ENCODE peak calls at places on chromosomes 3 and 15, in four cellular contexts. G is T47D; M is stimulated activated CD4-positive, alpha-beta T cell treated with anti-CD3 and anti-CD28 coated beads, Interleukin-2, amount 100 ng/mL, for 48 hours; K is neural crest cell. H is an unnamed sample.

GRCh38 chr3:171255236-171255806 is 204.9 kb downstream of the TNIK start:
- DNase-seq in K (no peak), M (no peak), G (no peak), H (no peak)

GRCh38 chr3:181622365-181622764 is 89.4 kb upstream of the SOX2 start:
- DNase-seq in K (no peak), M (no peak), G (no peak), H (peak)

GRCh38 chr15:62059818-62060115 is 480 bp downstream of the VPS13C start:
- DNase-seq in G (no peak), M (peak), K (peak), H (peak)

GRCh38 chr3:177589921-177590336 is 392.6 kb upstream of the TBL1XR1 start:
- DNase-seq in G (no peak), M (no peak), K (no peak), H (peak)

GRCh38 chr15:95247068-95247984 is 1016.0 kb downstream of the MCTP2 start:
- DNase-seq in M (no peak), K (no peak), G (peak), H (peak)

GRCh38 chr3:102002056-102002455 is 152.7 kb downstream of the NFKBIZ start:
- DNase-seq in G (no peak), M (no peak), K (no peak), H (no peak)

GRCh38 chr15:32683906-32684584 is 33.8 kb upstream of the GREM1 start:
- DNase-seq in G (no peak), M (no peak), K (no peak), H (peak)

GRCh38 chr3:178518660-178519396 is 17.4 kb upstream of the KCNMB2 start:
- DNase-seq in K (no peak), M (no peak), G (no peak), H (no peak)

GRCh38 chr3:129161860-129162271 is 1.0 kb upstream of the ISY1 start:
- DNase-seq in K (no peak), G (no peak), M (no peak), H (no peak)

GRCh38 chr3:63228677-63229076 is 49.4 kb upstream of the SYNPR start:
- DNase-seq in G (peak), K (peak), M (no peak), H (peak)

GRCh38 chr15:75720297-75720696 is 7.6 kb upstream of the CSPG4 start:
- DNase-seq in G (no peak), M (no peak), K (no peak), H (no peak)

GRCh38 chr15:36878745-36879262 is 221.5 kb downstream of the MEIS2 start:
- DNase-seq in K (no peak), G (no peak), M (no peak), H (no peak)

GRCh38 chr3:178709047-178709446 is 172.8 kb downstream of the KCNMB2 start:
- DNase-seq in M (no peak), K (no peak), G (no peak), H (no peak)

GRCh38 chr15:78035319-78035718 is 42.2 kb downstream of the TBC1D2B start:
- DNase-seq in K (no peak), M (no peak), G (no peak), H (peak)

GRCh38 chr3:127573916-127574315 is 16.6 kb downstream of the TPRA1 start:
- DNase-seq in K (no peak), M (no peak), G (no peak), H (no peak)

GRCh38 chr3:77190281-77190841 is 150.5 kb downstream of the ROBO2 start:
- DNase-seq in M (no peak), K (no peak), G (no peak), H (no peak)

GRCh38 chr3:156818890-156819289 is 7.3 kb upstream of the LEKR1 start:
- DNase-seq in M (no peak), K (no peak), G (no peak), H (peak)

GRCh38 chr3:33114622-33115023 is 809 bp downstream of the CRTAP start:
- DNase-seq in G (no peak), K (no peak), M (no peak), H (no peak)

GRCh38 chr15:78542647-78543046 is 2.4 kb downstream of the PSMA4 start:
- DNase-seq in K (no peak), M (no peak), G (no peak), H (no peak)

GRCh38 chr3:119388577-119388976 is 74.8 kb downstream of the TMEM39A start:
- DNase-seq in K (no peak), M (no peak), G (no peak), H (no peak)

GRCh38 chr3:143090486-143090885 is 29.1 kb upstream of the CHST2 start:
- DNase-seq in M (no peak), G (no peak), K (no peak), H (no peak)

GRCh38 chr15:70752142-70752754 is 11.1 kb downstream of the UACA start:
- DNase-seq in G (no peak), M (no peak), K (no peak), H (peak)

GRCh38 chr15:39157902-39158301 is 423.0 kb upstream of the THBS1 start:
- DNase-seq in K (no peak), G (no peak), M (no peak), H (no peak)

GRCh38 chr3:113086506-113087461 is 96.0 kb downstream of the GTPBP8 start:
- DNase-seq in G (no peak), K (peak), M (no peak), H (no peak)

GRCh38 chr3:44476181-44476599 is 1.3 kb downstream of the ZNF445 start:
- DNase-seq in M (no peak), G (no peak), K (no peak), H (peak)

GRCh38 chr3:4584537-4585249 is 91.5 kb downstream of the ITPR1 start:
- DNase-seq in M (peak), K (no peak), G (no peak), H (peak)

GRCh38 chr3:30551266-30551665 is 55.1 kb upstream of the TGFBR2 start:
- DNase-seq in M (no peak), K (no peak), G (no peak), H (no peak)

GRCh38 chr3:122777563-122777962 is 16.1 kb downstream of the HSPBAP1 start:
- DNase-seq in M (no peak), K (no peak), G (no peak), H (no peak)

GRCh38 chr15:63462053-63462452 is 42.3 kb upstream of the USP3 start:
- DNase-seq in K (no peak), G (no peak), M (no peak), H (peak)

GRCh38 chr3:12235691-12236090 is 53.2 kb upstream of the PPARG start:
- DNase-seq in G (no peak), M (no peak), K (no peak), H (peak)

GRCh38 chr15:44836094-44836493 is 99.8 kb downstream of the TRIM69 start:
- DNase-seq in G (no peak), K (no peak), M (no peak), H (peak)

GRCh38 chr15:100170280-100170654 is 171.5 kb downstream of the ADAMTS17 start:
- DNase-seq in G (no peak), M (peak), K (no peak), H (no peak)

GRCh38 chr3:72100062-72100511 is 315.1 kb upstream of the PROK2 start:
- DNase-seq in K (no peak), G (no peak), M (no peak), H (no peak)

GRCh38 chr3:38005076-38006020 is 14.8 kb downstream of the VILL start:
- DNase-seq in M (no peak), G (no peak), K (peak), H (no peak)

GRCh38 chr3:11384074-11384473 is 111.9 kb downstream of the ATG7 start:
- DNase-seq in K (no peak), G (no peak), M (no peak), H (no peak)

GRCh38 chr15:96462768-96463167 is 132.3 kb downstream of the NR2F2 start:
- DNase-seq in G (no peak), M (no peak), K (no peak), H (peak)

H was measured in fibroblast of the aortic adventitia.